ENCODE peak calls at places on chromosome 10, in eight cellular contexts. I, U, R, C, O, G, T and N are unnamed samples.

GRCh38 chr10:310976-311639 is 175.9 kb downstream of the ZMYND11 start:
- DNase-seq in U (no peak), O (no peak), G (no peak), T (no peak), C (no peak), R (no peak), I (no peak), N (no peak)

GRCh38 chr10:122126763-122127659 is 138.0 kb downstream of the TACC2 start:
- DNase-seq in O (peak), U (peak), I (peak), G (no peak), C (no peak), R (peak), T (no peak), N (peak)

GRCh38 chr10:31368724-31369123 is 49.7 kb downstream of the ZEB1 start:
- DNase-seq in I (no peak), U (no peak), R (no peak), O (no peak), G (no peak), C (no peak), T (no peak), N (no peak)

GRCh38 chr10:101120884-101121660 is 10.0 kb upstream of the TLX1 start:
- DNase-seq in O (no peak), U (no peak), R (no peak), G (no peak), C (no peak), I (no peak), T (no peak), N (no peak)

GRCh38 chr10:22713853-22714523 is 390 bp downstream of the PIP4K2A start:
- DNase-seq in U (peak), C (peak), T (peak), R (peak), O (peak), I (no peak), G (no peak), N (peak)

GRCh38 chr10:26517141-26517890 is 79.2 kb downstream of the APBB1IP start:
- DNase-seq in U (no peak), G (no peak), T (no peak), C (no peak), R (no peak), I (no peak), O (no peak), N (no peak)

GRCh38 chr10:88482220-88482619 is 100.9 kb downstream of the RNLS start:
- DNase-seq in C (no peak), T (no peak), O (no peak), U (no peak), I (no peak), G (no peak), R (no peak), N (no peak)

GRCh38 chr10:69881202-69881601 is 79.5 kb downstream of the COL13A1 start:
- DNase-seq in T (no peak), R (no peak), G (no peak), U (no peak), O (no peak), C (no peak), I (no peak), N (no peak)

GRCh38 chr10:126914561-126914960 is 9.3 kb downstream of the DOCK1 start:
- DNase-seq in O (no peak), R (no peak), C (no peak), U (no peak), T (no peak), G (no peak), I (no peak), N (no peak)

GRCh38 chr10:88379575-88379974 is 203.5 kb downstream of the RNLS start:
- DNase-seq in O (no peak), U (no peak), T (no peak), G (no peak), C (no peak), R (no peak), I (peak), N (peak)

DNA sequence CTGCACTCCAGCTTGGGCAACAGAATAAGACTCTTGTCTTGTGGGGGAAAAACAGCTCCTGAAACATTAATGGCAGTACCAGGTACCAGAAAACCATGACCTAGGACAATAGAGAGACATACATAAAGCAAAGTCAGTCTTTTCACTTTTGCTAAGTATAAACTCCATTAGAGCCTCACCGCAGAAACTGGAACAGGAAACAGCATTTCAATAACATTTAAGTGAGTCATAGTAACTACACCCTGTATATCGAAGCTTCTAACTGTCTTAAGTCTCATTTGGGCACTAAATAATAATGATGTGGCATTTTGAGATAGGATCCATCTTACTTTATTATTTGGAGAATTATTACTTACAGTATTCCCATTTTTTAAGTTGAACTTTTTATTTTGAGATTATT is 517.8 kb upstream of the CELF2 start:
- DNase-seq in R (no peak), O (no peak), G (no peak), I (peak), C (no peak), T (no peak), U (no peak), N (no peak)
- H3K27ac ChIP-seq in R (no peak), O (no peak), G (no peak), I (peak), C (no peak), T (no peak), U (no peak), N (no peak)

GRCh38 chr10:86747796-86748581 is 8.4 kb upstream of the BMPR1A start:
- DNase-seq in G (no peak), C (no peak), R (no peak), T (no peak), I (no peak), U (no peak), O (peak), N (no peak)

GRCh38 chr10:86744067-86744725 is 12.2 kb upstream of the BMPR1A start:
- DNase-seq in O (no peak), U (no peak), R (no peak), T (no peak), G (no peak), C (no peak), I (no peak), N (no peak)

DNA sequence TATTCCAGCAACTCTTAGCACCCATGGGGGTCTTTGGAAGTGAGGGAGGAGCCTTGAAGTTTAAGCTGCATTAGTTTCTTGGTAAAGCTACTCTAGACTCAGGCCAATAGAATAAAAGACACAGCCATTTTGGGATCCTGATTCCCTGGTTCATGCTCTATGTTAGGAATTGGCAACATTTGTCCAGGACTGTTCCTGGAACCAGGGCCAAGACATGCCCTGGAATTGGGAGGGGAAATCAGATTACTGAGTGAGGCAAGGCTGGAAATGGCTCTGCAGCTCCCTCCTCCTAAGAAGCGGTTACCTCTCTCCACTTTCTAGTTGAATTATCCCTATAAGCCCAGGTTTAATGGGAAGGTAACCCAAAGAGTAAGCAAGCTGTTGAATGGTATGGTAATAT is 14.2 kb upstream of the BMPR1A start:
- DNase-seq in C (no peak), I (no peak), O (no peak), U (no peak), T (no peak), R (peak), G (no peak), N (no peak)
- H3K27ac ChIP-seq in C (peak), I (no peak), O (no peak), U (no peak), T (no peak), R (peak), G (no peak), N (no peak)

GRCh38 chr10:110422548-110422947 is 75.2 kb upstream of the DUSP5 start:
- DNase-seq in U (no peak), G (no peak), T (no peak), R (no peak), C (no peak), O (no peak), I (no peak), N (no peak)

GRCh38 chr10:110429301-110429700 is 68.4 kb upstream of the DUSP5 start:
- DNase-seq in C (no peak), G (no peak), I (peak), O (peak), T (no peak), R (no peak), U (no peak), N (no peak)

GRCh38 chr10:110423650-110424049 is 74.1 kb upstream of the DUSP5 start:
- DNase-seq in I (no peak), C (peak), U (no peak), O (no peak), R (no peak), G (no peak), T (no peak), N (no peak)

GRCh38 chr10:110425684-110426293 is 71.9 kb upstream of the DUSP5 start:
- DNase-seq in I (no peak), G (no peak), O (peak), C (no peak), R (no peak), U (no peak), T (no peak), N (peak)

DNA sequence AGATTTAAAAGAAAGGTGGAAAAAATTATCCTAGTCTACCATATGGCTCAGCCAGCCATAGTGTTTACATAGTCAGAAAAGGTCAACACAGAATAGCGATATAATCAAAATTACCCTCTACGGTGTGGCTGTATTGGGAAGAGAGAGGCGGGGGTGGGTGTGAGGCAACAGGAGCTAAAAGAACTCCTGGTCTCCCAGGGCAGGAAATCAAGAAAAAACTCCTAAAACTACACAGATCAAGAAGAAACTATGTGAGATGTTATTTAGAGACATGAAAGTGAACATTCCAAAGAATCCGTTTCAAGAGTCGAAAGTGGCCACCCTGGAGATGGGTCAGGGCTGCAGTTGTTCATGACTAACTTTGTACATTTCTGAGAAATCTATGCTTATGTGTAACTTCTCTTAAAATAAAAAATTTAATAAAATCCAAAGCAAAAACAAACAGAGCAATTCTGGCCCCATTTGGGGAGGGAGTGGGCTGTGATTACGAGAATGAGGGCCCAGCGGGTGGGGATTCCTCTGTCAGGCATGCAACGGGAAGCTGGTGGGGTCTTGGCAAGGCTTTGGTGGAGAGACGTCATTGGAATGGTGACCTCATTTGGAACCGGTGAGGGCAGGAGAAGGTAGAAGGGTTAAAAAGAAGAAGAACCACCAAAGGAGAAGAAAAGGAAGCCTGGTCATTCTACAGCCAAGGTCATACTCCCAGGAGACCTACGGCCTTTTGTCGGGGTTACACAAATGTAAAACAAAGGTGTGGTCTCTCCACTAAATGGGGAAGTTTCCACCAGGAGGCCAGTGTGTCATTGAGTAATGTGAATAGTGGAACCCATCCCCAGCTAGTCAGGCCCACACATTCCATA is 71.2 kb upstream of the DUSP5 start:
- DNase-seq in U (peak), I (no peak), G (no peak), C (no peak), R (no peak), O (no peak), T (no peak), N (no peak)
- H3K27ac ChIP-seq in U (no peak), I (peak), G (no peak), C (peak), R (no peak), O (peak), T (no peak), N (no peak)

GRCh38 chr10:79312601-79313187 is 34.6 kb upstream of the PPIF start:
- DNase-seq in R (no peak), C (no peak), U (no peak), I (no peak), G (no peak), T (no peak), O (no peak), N (no peak)
- H3K27ac ChIP-seq in R (no peak), C (no peak), U (no peak), I (peak), G (no peak), T (no peak), O (no peak), N (no peak)

GRCh38 chr10:58625070-58625469 is 112.4 kb downstream of the BICC1 start:
- DNase-seq in I (peak), T (no peak), U (no peak), R (no peak), O (peak), G (no peak), C (no peak), N (peak)
- H3K27ac ChIP-seq in I (no peak), T (no peak), U (no peak), R (no peak), O (no peak), G (no peak), C (peak), N (no peak)

GRCh38 chr10:3906511-3907111 is 121.6 kb upstream of the KLF6 start:
- DNase-seq in T (no peak), U (peak), C (no peak), R (no peak), I (no peak), G (no peak), O (peak), N (no peak)

GRCh38 chr10:3904419-3904975 is 119.5 kb upstream of the KLF6 start:
- DNase-seq in R (no peak), I (no peak), O (no peak), C (no peak), G (no peak), T (no peak), U (no peak), N (no peak)

GRCh38 chr10:3908183-3908582 is 123.2 kb upstream of the KLF6 start:
- DNase-seq in T (no peak), G (no peak), R (no peak), O (no peak), U (no peak), I (no peak), C (no peak), N (no peak)

GRCh38 chr10:3909339-3909738 is 124.3 kb upstream of the KLF6 start:
- DNase-seq in O (no peak), I (no peak), G (no peak), T (no peak), C (no peak), R (no peak), U (no peak), N (no peak)

DNA sequence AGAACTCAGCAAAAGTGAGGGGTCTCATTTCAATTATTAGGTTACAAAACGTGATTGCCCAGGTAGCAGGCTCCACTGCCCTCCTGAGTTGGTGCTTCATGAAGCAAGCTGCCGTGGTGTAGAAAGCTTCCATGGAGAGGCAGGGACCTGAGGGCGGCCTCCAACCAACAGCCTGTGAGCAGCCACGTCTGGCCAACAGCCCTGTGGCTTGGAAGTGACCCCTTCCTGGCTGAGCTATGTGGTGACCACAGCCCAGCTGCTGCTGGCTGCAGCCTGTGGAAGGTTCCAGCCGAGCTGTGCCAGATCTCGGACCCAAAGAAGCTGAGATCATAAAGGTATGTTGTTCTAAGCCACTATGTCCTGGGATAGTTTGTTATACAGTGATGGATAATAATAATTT is 122.5 kb upstream of the KLF6 start:
- DNase-seq in T (no peak), C (peak), I (no peak), U (no peak), G (no peak), O (no peak), R (peak), N (no peak)
- H3K27ac ChIP-seq in T (no peak), C (no peak), I (no peak), U (no peak), G (no peak), O (peak), R (peak), N (no peak)

GRCh38 chr10:71998119-71998839 is 34.1 kb downstream of the CHST3 start:
- DNase-seq in T (no peak), U (peak), G (no peak), O (peak), I (peak), C (peak), R (peak), N (no peak)

GRCh38 chr10:71998840-71999194 is 34.6 kb downstream of the CHST3 start:
- DNase-seq in U (peak), R (peak), I (peak), T (no peak), O (peak), C (peak), G (no peak), N (peak)

GRCh38 chr10:71996598-71997371 is 32.6 kb downstream of the CHST3 start:
- DNase-seq in C (no peak), I (no peak), R (no peak), O (no peak), T (no peak), G (no peak), U (no peak), N (no peak)

GRCh38 chr10:71999360-72000072 is 35.3 kb downstream of the CHST3 start:
- DNase-seq in G (no peak), U (peak), C (peak), I (no peak), R (peak), O (no peak), T (no peak), N (no peak)

DNA sequence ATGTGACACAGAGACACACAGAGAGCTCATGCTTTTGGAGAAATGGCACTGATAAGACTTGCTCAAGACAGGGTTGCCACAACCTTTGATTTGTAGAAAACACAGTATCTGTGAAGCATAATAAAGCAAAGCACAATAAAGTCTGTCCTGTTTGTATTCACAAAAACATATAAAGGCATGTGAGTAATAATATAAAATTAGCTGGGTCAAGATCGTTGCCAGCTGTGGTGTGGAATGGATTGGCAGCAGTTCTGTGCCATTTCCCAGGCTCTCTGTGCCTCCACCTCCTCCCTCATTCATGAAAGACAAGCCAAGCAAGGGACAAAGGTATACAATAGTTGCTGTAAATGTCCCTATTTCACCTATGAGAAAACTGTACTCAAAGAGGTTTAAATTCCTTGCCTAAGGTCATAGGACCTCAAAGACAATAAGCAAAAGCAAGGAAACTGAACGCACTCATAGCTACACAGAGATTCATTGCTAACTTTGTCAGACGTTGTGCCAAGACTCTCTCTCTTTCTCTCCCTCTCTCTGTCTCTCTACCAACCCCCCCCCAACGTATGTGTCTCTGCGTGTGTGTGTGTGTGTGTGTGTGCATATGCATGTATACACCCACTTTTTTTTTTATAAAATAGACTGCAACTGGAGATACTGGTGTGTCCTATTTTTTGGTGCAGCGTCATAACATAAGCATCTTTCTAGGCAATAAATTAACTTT is 31.8 kb downstream of the CHST3 start:
- DNase-seq in U (no peak), G (no peak), R (no peak), I (no peak), O (no peak), C (no peak), T (no peak), N (no peak)
- H3K27ac ChIP-seq in U (no peak), G (peak), R (peak), I (peak), O (no peak), C (no peak), T (no peak), N (no peak)

DNA sequence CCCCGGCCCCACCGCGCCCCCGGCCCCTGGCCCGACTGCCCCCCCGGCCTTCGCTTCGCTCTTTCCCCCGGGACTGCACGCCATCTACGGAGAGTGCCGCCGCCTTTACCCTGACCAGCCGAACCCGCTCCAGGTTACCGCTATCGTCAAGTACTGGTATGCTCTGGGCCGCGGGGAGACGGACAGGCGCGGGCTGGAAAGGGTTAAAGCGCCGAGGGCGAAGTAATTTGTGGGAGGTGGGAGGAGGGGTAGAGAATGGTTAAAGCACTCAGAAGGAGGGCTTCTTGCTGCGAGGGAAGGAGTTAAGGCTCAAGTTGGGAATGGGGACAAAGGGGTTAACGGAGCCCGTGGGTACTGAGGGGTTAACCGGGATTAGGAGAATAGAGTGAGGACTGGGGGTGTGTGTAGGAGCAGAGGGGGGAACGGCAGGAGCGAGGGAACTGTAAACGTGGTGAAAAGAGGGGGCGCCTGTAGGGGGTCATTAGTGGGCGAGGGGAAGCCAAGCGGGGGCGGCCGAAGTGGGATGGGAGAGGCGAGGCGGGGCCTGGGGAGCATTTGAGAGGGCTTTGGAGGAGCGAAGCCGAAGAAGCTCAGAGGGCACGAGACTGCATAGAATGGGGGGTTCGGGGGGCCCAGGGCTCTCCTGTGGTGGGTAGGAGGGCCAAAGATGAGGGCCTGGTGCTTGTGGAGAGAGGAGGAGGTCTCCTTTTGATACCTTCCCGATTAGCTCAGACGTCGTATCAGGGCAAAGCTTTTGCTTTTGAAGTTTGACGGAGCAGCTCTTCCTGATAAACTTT is 605 bp downstream of the SUFU start:
- DNase-seq in U (peak), I (peak), C (peak), R (peak), T (peak), G (no peak), O (no peak), N (peak)
- H3K27ac ChIP-seq in U (peak), I (peak), C (peak), R (peak), T (peak), G (peak), O (no peak), N (peak)

GRCh38 chr10:96618648-96619047 is 31.8 kb upstream of the TM9SF3 start:
- DNase-seq in C (peak), R (peak), G (no peak), T (no peak), O (no peak), U (peak), I (no peak), N (no peak)
- H3K27ac ChIP-seq in C (peak), R (no peak), G (no peak), T (no peak), O (no peak), U (peak), I (no peak), N (no peak)